ENCODE peak calls at places on chromosomes 12 and 14, in seven cellular contexts. V is IMR-90, R is RWPE1, H is cardiac muscle cell, U is heart left ventricle, J is body of pancreas, B is psoas muscle. A is an unnamed sample.

GRCh38 chr12:43893670-43894069 is 57.8 kb downstream of the TMEM117 start:
- DNase-seq in U (no peak), B (peak; percentile 18), V (peak; percentile 85), J (no peak), H (no peak), R (no peak), A (peak; percentile 13)

GRCh38 chr14:50335389-50335788 is 23.3 kb downstream of the DMAC2L start:
- DNase-seq in H (peak; percentile 39), U (peak; percentile 51), J (peak; percentile 87), R (no peak), B (peak; percentile 36), V (peak; percentile 72), A (peak; percentile 52)

GRCh38 chr12:94150483-94151225 is 2.3 kb downstream of the PLXNC1 start:
- DNase-seq in J (no peak), V (no peak), B (no peak), R (no peak), H (peak; percentile 38), U (no peak), A (no peak)

GRCh38 chr14:24426912-24427536 is 2.4 kb downstream of the CBLN3 start:
- DNase-seq in J (peak; percentile 83), R (no peak), H (no peak), U (no peak), V (no peak), B (no peak), A (no peak)

GRCh38 chr12:57194253-57194652 is 22.3 kb upstream of the NXPH4 start:
- DNase-seq in B (no peak), J (no peak), H (no peak), U (no peak), R (no peak), V (no peak), A (no peak)

GRCh38 chr14:63510538-63510937 is 32.6 kb downstream of the PPP2R5E start:
- DNase-seq in V (peak; percentile 73), R (no peak), B (no peak), U (no peak), J (no peak), H (no peak), A (no peak)

GRCh38 chr14:70782361-70782760 is 27.0 kb downstream of the MAP3K9 start:
- DNase-seq in H (no peak), V (peak; percentile 35), B (no peak), U (no peak), R (peak; percentile 90), J (no peak), A (no peak)

GRCh38 chr12:92289611-92290010 is 144.0 kb upstream of the BTG1 start:
- DNase-seq in B (no peak), H (no peak), J (no peak), R (no peak), V (no peak), U (no peak), A (no peak)

GRCh38 chr14:51479584-51480305 is 172.0 kb upstream of the FRMD6 start:
- DNase-seq in V (peak; percentile 49), J (peak; percentile 23), R (no peak), B (peak; percentile 30), H (no peak), U (peak; percentile 35), A (peak; percentile 55)

GRCh38 chr12:113086249-113087164 is 30.0 kb downstream of the DTX1 start:
- DNase-seq in R (no peak), H (no peak), B (no peak), U (no peak), J (peak; percentile 75), V (no peak), A (no peak)

GRCh38 chr12:64611430-64612286 is 1.4 kb downstream of the RASSF3 start:
- DNase-seq in V (peak; percentile 27), H (peak; percentile 42), B (no peak), J (peak; percentile 48), R (peak; percentile 36), U (peak; percentile 43), A (peak; percentile 14)

GRCh38 chr14:50697659-50698290 is 29.7 kb upstream of the SAV1 start:
- DNase-seq in R (no peak), J (no peak), B (no peak), H (no peak), U (no peak), V (peak; percentile 31), A (no peak)

GRCh38 chr14:74973905-74974363 is 18.5 kb upstream of the PGF start:
- DNase-seq in U (no peak), J (no peak), V (no peak), R (no peak), B (no peak), H (no peak), A (no peak)

GRCh38 chr14:56964885-56965284 is 154.6 kb upstream of the OTX2 start:
- DNase-seq in J (no peak), H (no peak), U (no peak), V (no peak), R (no peak), B (no peak), A (no peak)

GRCh38 chr12:33486058-33486457 is 46.4 kb upstream of the SYT10 start:
- DNase-seq in U (no peak), V (no peak), B (no peak), R (no peak), J (no peak), H (no peak), A (no peak)

GRCh38 chr12:104456417-104456949 is at the start of gene CHST11:
- DNase-seq in V (peak; percentile 79), H (peak; percentile 96), J (peak; percentile 85), B (peak; percentile 77), U (peak; percentile 84), R (peak; percentile 93), A (peak; percentile 40)

GRCh38 chr14:20415723-20416622 is 2.7 kb upstream of the TEP1 start:
- DNase-seq in J (peak; percentile 23), B (no peak), V (peak; percentile 61), H (peak; percentile 53), U (no peak), R (peak; percentile 49), A (no peak)

GRCh38 chr14:24595046-24595808 is 14.3 kb downstream of the GZMH start:
- DNase-seq in B (no peak), R (no peak), U (no peak), V (no peak), J (no peak), H (no peak), A (no peak)

GRCh38 chr14:29043751-29044150 is 277.2 kb downstream of the FOXG1 start:
- DNase-seq in J (no peak), V (no peak), R (no peak), B (no peak), U (no peak), H (no peak), A (no peak)

GRCh38 chr12:40049268-40049667 is 56.6 kb downstream of the SLC2A13 start:
- DNase-seq in J (no peak), U (no peak), R (no peak), V (no peak), B (no peak), H (no peak), A (no peak)

GRCh38 chr14:70753518-70753953 is 55.8 kb downstream of the MAP3K9 start:
- DNase-seq in U (no peak), B (no peak), R (no peak), H (no peak), J (peak; percentile 72), V (no peak), A (no peak)

GRCh38 chr12:131093971-131094830 is 140.5 kb downstream of the ADGRD1 start:
- DNase-seq in H (no peak), J (no peak), V (no peak), R (no peak), U (no peak), B (no peak), A (no peak)

GRCh38 chr12:62697893-62698292 is 231.3 kb downstream of the MON2 start:
- DNase-seq in V (no peak), U (no peak), J (no peak), B (no peak), R (no peak), H (no peak), A (no peak)

GRCh38 chr14:66284346-66284745 is 201.8 kb upstream of the CCDC196 start:
- DNase-seq in U (no peak), R (peak; percentile 10), B (no peak), J (no peak), H (no peak), V (peak; percentile 0), A (no peak)

DNA sequence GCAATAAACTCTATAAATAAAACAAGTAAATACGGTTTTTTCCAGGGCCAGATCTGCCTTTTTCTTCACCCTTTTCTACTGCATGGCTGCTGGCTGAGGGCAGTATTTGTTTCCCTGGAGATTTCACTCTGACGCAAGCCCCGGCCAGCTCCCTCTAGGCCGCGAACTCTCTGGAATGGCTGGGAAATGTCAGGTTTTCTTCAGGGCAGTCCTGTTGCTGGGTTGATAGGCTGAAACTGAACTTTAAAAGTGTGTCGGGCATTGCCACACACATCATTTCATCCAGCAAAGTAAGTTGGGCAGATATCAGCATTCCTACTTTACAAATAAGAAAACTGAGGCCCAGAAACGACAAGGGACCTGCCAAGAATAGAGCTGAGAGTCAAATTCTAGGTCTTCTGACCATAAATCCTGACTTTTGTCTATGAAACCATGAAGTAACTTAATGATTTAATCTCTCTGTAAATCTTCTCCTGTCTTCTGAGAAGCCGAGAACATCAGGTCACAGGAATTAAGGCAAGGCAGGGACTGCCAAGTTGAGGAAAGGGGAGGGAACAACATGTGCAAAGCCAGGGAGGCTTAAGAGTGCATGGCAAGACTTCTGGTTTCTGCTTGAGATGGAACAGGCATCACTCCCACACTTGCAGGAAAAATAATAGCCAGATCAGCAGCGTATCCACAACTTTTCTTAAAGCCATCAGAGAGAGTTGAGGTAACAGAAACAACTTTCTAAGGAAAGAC is 205.0 kb upstream of the CCDC196 start:
- DNase-seq in R (no peak), V (no peak), H (no peak), J (peak; percentile 13), U (no peak), B (peak; percentile 16), A (peak; percentile 7)
- H3K27ac ChIP-seq in R (no peak overlapping the region), V (no peak overlapping the region), H (no peak overlapping the region), J (no peak overlapping the region), U (no peak overlapping the region), B (no peak overlapping the region), A (peak overlapping the region; percentile 43)

GRCh38 chr12:58712981-58713380 is 207.3 kb downstream of the LRIG3 start:
- DNase-seq in H (no peak), U (no peak), V (peak; percentile 50), J (no peak), R (no peak), B (no peak), A (no peak)
- TF ChIP-seq CTCF in H (no peak), U (no peak), V (no peak), J (no peak), R (no peak), B (no peak), A (no peak)

GRCh38 chr12:67471810-67472209 is 176.7 kb upstream of the DYRK2 start:
- DNase-seq in H (no peak), J (no peak), V (no peak), R (no peak), B (no peak), U (peak; percentile 40), A (no peak)
- H3K27ac ChIP-seq in H (no peak overlapping the region), J (no peak overlapping the region), V (no peak overlapping the region), R (no peak overlapping the region), B (no peak overlapping the region), U (peak overlapping the region; percentile 51), A (peak overlapping the region; percentile 82)

DNA sequence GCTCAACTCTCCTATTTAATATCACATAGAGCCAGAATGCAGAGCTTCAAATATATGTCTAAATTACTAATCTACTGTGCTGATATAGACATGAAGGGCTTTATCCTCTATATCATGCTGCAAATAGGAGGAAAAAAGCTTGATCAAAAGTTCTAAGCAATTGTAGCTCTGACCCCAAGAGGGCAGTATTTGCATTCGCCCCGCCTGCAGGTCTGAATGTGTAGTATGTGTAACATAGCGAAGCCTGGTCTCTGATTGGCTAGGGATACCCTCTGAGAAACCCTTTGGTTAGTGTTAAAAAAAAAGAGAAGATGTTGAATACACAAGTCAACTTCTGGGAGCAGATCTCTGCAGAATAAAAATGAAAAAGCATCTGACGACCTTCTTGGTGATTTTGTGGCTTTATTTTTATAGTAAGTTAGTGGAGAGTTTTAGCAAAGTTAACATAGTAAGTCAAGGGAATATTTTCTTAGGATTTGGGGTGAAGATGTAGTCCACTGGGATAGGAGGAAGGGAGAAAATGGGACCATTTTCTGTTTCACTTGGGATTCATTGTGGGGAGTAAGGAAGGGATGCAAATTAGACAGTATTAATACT is 151.6 kb upstream of the OR4E1 start:
- DNase-seq in H (peak; percentile 53), R (peak; percentile 44), J (no peak), V (peak; percentile 4), B (no peak), U (no peak), A (no peak)
- TF ChIP-seq CTCF in H (peak; percentile 51), R (peak; percentile 27), J (peak; percentile 10), V (peak; percentile 23), B (no peak), U (no peak), A (no peak)

A was measured in gastrocnemius medialis.